ENCODE peak calls at places on chromosomes 3 and 15, in four cellular contexts. M is adrenal gland, C is GM12864, J is endodermal cell. Z is an unnamed sample.

GRCh38 chr3:194339836-194340235 is 11.3 kb downstream of the CPN2 start:
- DNase-seq in M (no peak), C (no peak), J (peak), Z (no peak)

GRCh38 chr15:61839541-61839940 is 220.7 kb downstream of the VPS13C start:
- DNase-seq in M (no peak), C (no peak), J (no peak), Z (no peak)

GRCh38 chr3:52498134-52499054 is 3.3 kb downstream of the STAB1 start:
- DNase-seq in M (peak), C (no peak), J (no peak), Z (peak)

GRCh38 chr15:51108933-51109550 is 14.3 kb upstream of the TNFAIP8L3 start:
- DNase-seq in M (no peak), C (no peak), J (no peak), Z (no peak)

GRCh38 chr3:163490119-163490518 is 1588.2 kb downstream of the SI start:
- DNase-seq in M (peak), C (no peak), J (peak), Z (peak)

GRCh38 chr15:101250331-101250730 is 1.5 kb downstream of the CHSY1 start:
- DNase-seq in M (no peak), C (no peak), J (no peak), Z (no peak)

GRCh38 chr3:71725279-71725991 is at the start of gene EIF4E3:
- DNase-seq in M (peak), C (no peak), J (peak), Z (peak)

GRCh38 chr3:150030841-150031240 is 60.1 kb upstream of the PFN2 start:
- DNase-seq in M (no peak), C (no peak), J (no peak), Z (no peak)

GRCh38 chr3:187852842-187853727 is 107.8 kb upstream of the BCL6 start:
- DNase-seq in M (peak), C (no peak), J (no peak), Z (no peak)

GRCh38 chr3:14564741-14565140 is 24.6 kb upstream of the GRIP2 start:
- DNase-seq in M (no peak), C (no peak), J (peak), Z (no peak)

DNA sequence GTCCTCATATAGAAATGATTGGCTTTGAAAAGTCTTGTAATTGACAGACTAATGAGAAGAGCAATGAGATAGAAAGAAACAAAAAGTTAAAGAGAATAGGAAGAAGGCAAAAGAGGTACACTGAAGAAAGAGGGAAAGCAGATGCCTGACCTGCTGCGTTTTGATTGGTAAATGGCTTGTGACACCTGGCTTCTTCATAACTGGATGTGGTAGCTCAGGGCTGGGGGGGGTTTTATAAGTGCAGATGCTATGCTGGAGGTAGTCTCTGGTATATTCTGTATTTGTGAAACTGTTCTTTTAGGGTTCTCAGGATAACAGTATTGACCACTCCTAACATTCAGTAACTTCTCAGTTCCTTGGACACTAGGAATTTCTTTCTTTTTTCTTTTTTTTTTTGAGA is 1.4 kb downstream of the STARD9 start:
- DNase-seq in M (no peak), C (no peak), J (no peak), Z (no peak)
- H3K4me3 ChIP-seq in M (no peak), C (peak), J (no peak), Z (no peak)

DNA sequence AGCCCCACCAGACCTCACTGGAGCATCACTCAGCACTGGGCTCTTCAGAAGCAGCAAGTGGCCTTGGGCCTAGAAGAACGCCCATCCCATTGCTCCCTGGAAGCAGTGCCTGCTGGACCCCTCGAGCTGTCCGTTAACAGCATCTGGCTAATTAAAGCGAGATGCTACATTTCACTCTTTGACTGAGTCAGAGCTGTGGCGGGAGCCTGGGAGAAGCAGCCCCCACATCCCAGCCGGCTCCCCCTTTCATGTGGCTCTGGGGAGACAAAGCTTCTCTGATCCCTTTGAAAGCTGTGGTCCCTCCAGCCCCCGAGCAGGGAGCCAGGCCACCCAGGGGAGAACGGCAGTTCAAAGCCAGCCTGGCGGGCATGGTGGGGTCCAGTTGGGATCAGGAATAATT is 103.7 kb downstream of the MEGF11 start:
- DNase-seq in M (no peak), C (no peak), J (no peak), Z (no peak)
- TF ChIP-seq CTCF in M (no peak), C (no peak), J (no peak), Z (no peak)

DNA sequence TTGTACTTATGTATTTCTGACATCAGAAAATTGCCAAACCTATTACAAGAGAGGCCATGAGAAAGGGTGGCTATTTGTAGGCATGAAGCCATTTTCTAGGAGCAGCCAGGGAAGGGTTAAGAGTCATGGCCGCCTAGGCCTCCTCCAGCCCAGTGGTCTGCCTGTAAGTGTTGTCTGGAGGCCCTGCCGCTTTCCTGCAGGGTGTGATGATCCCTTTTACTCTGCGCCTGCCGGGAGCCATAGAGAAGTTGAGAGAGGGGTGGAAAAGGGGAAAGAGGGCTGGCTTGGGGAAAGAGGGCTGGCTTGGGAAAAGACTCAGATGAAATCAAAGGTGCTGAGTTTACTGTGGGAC is 29.1 kb upstream of the KCTD6 start:
- DNase-seq in M (no peak), C (no peak), J (peak), Z (no peak)
- H3K4me3 ChIP-seq in M (no peak), C (no peak), J (no peak), Z (no peak)

DNA sequence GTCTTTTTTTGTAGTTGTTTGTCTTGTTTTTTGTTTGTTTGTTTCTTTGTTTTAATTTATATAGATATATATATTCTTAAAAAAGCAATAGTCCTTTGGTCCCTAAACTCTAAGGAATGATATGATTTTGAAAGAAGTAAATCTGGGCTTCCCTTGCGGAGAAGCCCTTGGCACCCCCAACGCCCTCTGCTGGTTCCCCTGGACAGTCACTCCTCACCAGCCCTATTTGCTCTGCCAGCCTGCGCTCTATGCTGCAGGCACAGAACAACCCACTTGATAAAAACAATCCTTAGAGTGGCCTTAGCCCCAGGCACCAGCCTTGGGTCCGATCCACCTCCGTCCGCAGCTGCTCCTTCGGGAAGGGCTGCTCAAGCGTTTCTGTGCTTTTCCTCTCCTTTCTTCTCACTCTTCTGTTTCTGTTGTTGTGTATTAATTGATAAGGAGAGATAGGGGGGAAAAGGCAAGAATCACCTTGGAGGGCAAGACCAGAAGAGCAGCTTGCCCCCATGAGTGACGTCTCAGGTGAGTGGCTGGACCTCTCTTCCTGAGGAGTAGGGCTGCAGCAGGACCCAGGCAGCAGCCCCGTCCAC is 13.7 kb upstream of the PARP6 start:
- DNase-seq in M (peak), C (no peak), J (peak), Z (no peak)
- TF ChIP-seq CTCF in M (peak), C (peak), J (peak), Z (peak)

DNA sequence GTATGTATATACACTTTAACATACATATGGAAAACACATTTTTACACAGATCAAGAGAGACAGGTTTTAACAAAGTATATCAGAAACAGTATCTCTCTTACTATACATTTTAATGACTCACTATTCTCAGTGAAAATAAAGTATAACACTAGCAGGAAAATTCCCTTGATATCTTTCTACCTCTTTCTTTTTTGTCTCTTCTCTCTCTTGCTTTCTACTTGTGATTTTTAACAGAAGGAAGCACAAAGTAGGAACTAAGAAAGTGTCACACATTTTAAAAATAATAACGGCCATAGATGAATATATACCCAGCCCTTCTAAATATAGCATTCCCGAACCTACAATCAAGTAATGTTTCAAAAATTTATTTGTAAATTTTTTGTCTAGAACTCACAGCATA is 4.8 kb downstream of the DENND4A start:
- DNase-seq in M (no peak), C (no peak), J (no peak), Z (no peak)
- H3K4me3 ChIP-seq in M (no peak), C (peak), J (no peak), Z (peak)

GRCh38 chr3:74630602-74631001 is 16.1 kb upstream of the CNTN3 start:
- DNase-seq in M (no peak), C (no peak), J (no peak), Z (no peak)
- TF ChIP-seq CTCF in M (peak), C (no peak), J (peak), Z (no peak)